ENCODE peak calls at places on chromosomes 3 and 15, in ten cellular contexts. One of them, this sample, is unnamed.

GRCh38 chr15:90266485-90266884 is 1.0 kb downstream of the NGRN start:
- DNase-seq in nucleus accumbens: no peak
- DNase-seq in activated naive CD4-positive, alpha-beta T cell: no peak
- DNase-seq in NCI-H774: no peak
- DNase-seq in Ammon's horn: no peak
- DNase-seq in naive thymus-derived CD8-positive, alpha-beta T cell: no peak
- DNase-seq in NCI-H1694: no peak
- DNase-seq in stimulated activated CD8-positive, alpha-beta memory T cell treated with anti-CD3 and anti-CD28 coated beads, Interleukin-15, amount 100 ng/mL, for 4 hours: no peak
- DNase-seq in M059J: peak; percentile 21
- DNase-seq in Right ventricle myocardium inferior: no peak
- DNase-seq in this sample: no peak

GRCh38 chr3:62143843-62144450 is 229.4 kb downstream of the FEZF2 start:
- DNase-seq in nucleus accumbens: no peak
- DNase-seq in activated naive CD4-positive, alpha-beta T cell: no peak
- DNase-seq in NCI-H774: peak; percentile 58
- DNase-seq in Ammon's horn: no peak
- DNase-seq in naive thymus-derived CD8-positive, alpha-beta T cell: no peak
- DNase-seq in NCI-H1694: no peak
- DNase-seq in stimulated activated CD8-positive, alpha-beta memory T cell treated with anti-CD3 and anti-CD28 coated beads, Interleukin-15, amount 100 ng/mL, for 4 hours: no peak
- DNase-seq in M059J: no peak
- DNase-seq in Right ventricle myocardium inferior: no peak
- DNase-seq in this sample: no peak

GRCh38 chr3:187130346-187131066 is 8.8 kb downstream of the RPL39L start:
- DNase-seq in nucleus accumbens: no peak
- DNase-seq in activated naive CD4-positive, alpha-beta T cell: no peak
- DNase-seq in NCI-H774: no peak
- DNase-seq in Ammon's horn: peak; percentile 4
- DNase-seq in naive thymus-derived CD8-positive, alpha-beta T cell: peak; percentile 66
- DNase-seq in NCI-H1694: no peak
- DNase-seq in stimulated activated CD8-positive, alpha-beta memory T cell treated with anti-CD3 and anti-CD28 coated beads, Interleukin-15, amount 100 ng/mL, for 4 hours: no peak
- DNase-seq in M059J: peak; percentile 87
- DNase-seq in Right ventricle myocardium inferior: no peak
- DNase-seq in this sample: no peak

GRCh38 chr15:75554717-75555116 is 24.4 kb downstream of the PTPN9 start:
- DNase-seq in nucleus accumbens: no peak
- DNase-seq in activated naive CD4-positive, alpha-beta T cell: no peak
- DNase-seq in NCI-H774: no peak
- DNase-seq in Ammon's horn: no peak
- DNase-seq in naive thymus-derived CD8-positive, alpha-beta T cell: no peak
- DNase-seq in NCI-H1694: no peak
- DNase-seq in stimulated activated CD8-positive, alpha-beta memory T cell treated with anti-CD3 and anti-CD28 coated beads, Interleukin-15, amount 100 ng/mL, for 4 hours: no peak
- DNase-seq in M059J: peak; percentile 14
- DNase-seq in Right ventricle myocardium inferior: no peak
- DNase-seq in this sample: no peak

GRCh38 chr3:53194218-53195065 is 33.4 kb downstream of the PRKCD start:
- DNase-seq in nucleus accumbens: no peak
- DNase-seq in activated naive CD4-positive, alpha-beta T cell: no peak
- DNase-seq in NCI-H774: no peak
- DNase-seq in Ammon's horn: no peak
- DNase-seq in naive thymus-derived CD8-positive, alpha-beta T cell: peak; percentile 47
- DNase-seq in NCI-H1694: no peak
- DNase-seq in stimulated activated CD8-positive, alpha-beta memory T cell treated with anti-CD3 and anti-CD28 coated beads, Interleukin-15, amount 100 ng/mL, for 4 hours: no peak
- DNase-seq in M059J: peak; percentile 74
- DNase-seq in Right ventricle myocardium inferior: peak; percentile 80
- DNase-seq in this sample: no peak

GRCh38 chr3:41224120-41224806 is 25.0 kb downstream of the CTNNB1 start:
- DNase-seq in nucleus accumbens: no peak
- DNase-seq in activated naive CD4-positive, alpha-beta T cell: no peak
- DNase-seq in NCI-H774: no peak
- DNase-seq in Ammon's horn: no peak
- DNase-seq in naive thymus-derived CD8-positive, alpha-beta T cell: no peak
- DNase-seq in NCI-H1694: no peak
- DNase-seq in stimulated activated CD8-positive, alpha-beta memory T cell treated with anti-CD3 and anti-CD28 coated beads, Interleukin-15, amount 100 ng/mL, for 4 hours: no peak
- DNase-seq in M059J: peak; percentile 45
- DNase-seq in Right ventricle myocardium inferior: no peak
- DNase-seq in this sample: peak; percentile 15

GRCh38 chr3:139534444-139534812 is 5.1 kb downstream of the RBP1 start:
- DNase-seq in nucleus accumbens: no peak
- DNase-seq in activated naive CD4-positive, alpha-beta T cell: no peak
- DNase-seq in NCI-H774: no peak
- DNase-seq in Ammon's horn: no peak
- DNase-seq in naive thymus-derived CD8-positive, alpha-beta T cell: no peak
- DNase-seq in NCI-H1694: peak; percentile 83
- DNase-seq in stimulated activated CD8-positive, alpha-beta memory T cell treated with anti-CD3 and anti-CD28 coated beads, Interleukin-15, amount 100 ng/mL, for 4 hours: no peak
- DNase-seq in M059J: peak; percentile 97
- DNase-seq in Right ventricle myocardium inferior: no peak
- DNase-seq in this sample: no peak

GRCh38 chr3:25589104-25589782 is 75.5 kb downstream of the TOP2B start:
- DNase-seq in nucleus accumbens: no peak
- DNase-seq in activated naive CD4-positive, alpha-beta T cell: no peak
- DNase-seq in NCI-H774: no peak
- DNase-seq in Ammon's horn: no peak
- DNase-seq in naive thymus-derived CD8-positive, alpha-beta T cell: no peak
- DNase-seq in NCI-H1694: no peak
- DNase-seq in stimulated activated CD8-positive, alpha-beta memory T cell treated with anti-CD3 and anti-CD28 coated beads, Interleukin-15, amount 100 ng/mL, for 4 hours: no peak
- DNase-seq in M059J: peak; percentile 27
- DNase-seq in Right ventricle myocardium inferior: no peak
- DNase-seq in this sample: no peak

GRCh38 chr15:29129903-29130302 is 139.7 kb downstream of the NSMCE3 start:
- DNase-seq in nucleus accumbens: no peak
- DNase-seq in activated naive CD4-positive, alpha-beta T cell: no peak
- DNase-seq in NCI-H774: no peak
- DNase-seq in Ammon's horn: no peak
- DNase-seq in naive thymus-derived CD8-positive, alpha-beta T cell: peak; percentile 41
- DNase-seq in NCI-H1694: no peak
- DNase-seq in stimulated activated CD8-positive, alpha-beta memory T cell treated with anti-CD3 and anti-CD28 coated beads, Interleukin-15, amount 100 ng/mL, for 4 hours: no peak
- DNase-seq in M059J: no peak
- DNase-seq in Right ventricle myocardium inferior: peak; percentile 53
- DNase-seq in this sample: no peak

GRCh38 chr3:49906004-49906860 is 2.6 kb upstream of the MST1R start:
- DNase-seq in nucleus accumbens: peak; percentile 56
- DNase-seq in activated naive CD4-positive, alpha-beta T cell: peak; percentile 33
- DNase-seq in NCI-H774: no peak
- DNase-seq in Ammon's horn: peak; percentile 72
- DNase-seq in naive thymus-derived CD8-positive, alpha-beta T cell: no peak
- DNase-seq in NCI-H1694: peak; percentile 10
- DNase-seq in stimulated activated CD8-positive, alpha-beta memory T cell treated with anti-CD3 and anti-CD28 coated beads, Interleukin-15, amount 100 ng/mL, for 4 hours: no peak
- DNase-seq in M059J: peak; percentile 59
- DNase-seq in Right ventricle myocardium inferior: peak; percentile 74
- DNase-seq in this sample: no peak

This sample was measured in GOT3.